ENCODE peak calls at places on chromosomes 16 and 17, in four cellular contexts. One of them, this sample, is unnamed.

GRCh38 chr16:56664506-56664905 is 3.4 kb downstream of the MT1G start:
- DNase-seq in GM12878: no peak
- DNase-seq in H1: no peak
- DNase-seq in SK-N-SH: no peak
- DNase-seq in this sample: no peak

GRCh38 chr17:2707721-2708584 is 3.6 kb downstream of the CLUH start:
- DNase-seq in SK-N-SH: peak
- DNase-seq in H1: no peak
- DNase-seq in GM12878: no peak
- DNase-seq in this sample: peak

GRCh38 chr16:17070882-17071592 is 399.7 kb downstream of the XYLT1 start:
- DNase-seq in H1: no peak
- DNase-seq in GM12878: peak
- DNase-seq in SK-N-SH: no peak
- DNase-seq in this sample: no peak

GRCh38 chr17:55496094-55496881 is 15.0 kb downstream of the SMIM36 start:
- DNase-seq in H1: no peak
- DNase-seq in SK-N-SH: no peak
- DNase-seq in GM12878: no peak
- DNase-seq in this sample: peak

GRCh38 chr17:77946900-77947643 is 11.4 kb upstream of the TNRC6C start:
- DNase-seq in GM12878: no peak
- DNase-seq in SK-N-SH: no peak
- DNase-seq in H1: no peak
- DNase-seq in this sample: no peak

GRCh38 chr16:71367243-71367976 is 8.9 kb downstream of the CALB2 start:
- DNase-seq in SK-N-SH: peak
- DNase-seq in GM12878: peak
- DNase-seq in H1: peak
- DNase-seq in this sample: peak

GRCh38 chr17:76485569-76485968 is 15.7 kb downstream of the RHBDF2 start:
- DNase-seq in GM12878: no peak
- DNase-seq in H1: no peak
- DNase-seq in SK-N-SH: no peak
- DNase-seq in this sample: no peak

GRCh38 chr17:21218101-21218500 is 4.1 kb upstream of the TMEM11 start:
- DNase-seq in SK-N-SH: peak
- DNase-seq in H1: no peak
- DNase-seq in GM12878: no peak
- DNase-seq in this sample: no peak

GRCh38 chr17:20074001-20074400 is 64.8 kb downstream of the SPECC1 start:
- DNase-seq in SK-N-SH: no peak
- DNase-seq in GM12878: no peak
- DNase-seq in H1: no peak
- DNase-seq in this sample: no peak

GRCh38 chr17:63564562-63564961 is 14.3 kb downstream of the DCAF7 start:
- DNase-seq in H1: no peak
- DNase-seq in SK-N-SH: no peak
- DNase-seq in GM12878: no peak
- DNase-seq in this sample: no peak

GRCh38 chr17:72342582-72343527 is 222.0 kb downstream of the SOX9 start:
- DNase-seq in H1: no peak
- DNase-seq in GM12878: no peak
- DNase-seq in SK-N-SH: no peak
- DNase-seq in this sample: no peak

GRCh38 chr16:88882358-88883030 is 16.0 kb upstream of the PABPN1L start:
- DNase-seq in GM12878: no peak
- DNase-seq in H1: no peak
- DNase-seq in SK-N-SH: no peak
- DNase-seq in this sample: no peak

GRCh38 chr17:28950752-28951427 is 428 bp downstream of the PHF12 start:
- DNase-seq in GM12878: no peak
- DNase-seq in H1: no peak
- DNase-seq in SK-N-SH: no peak
- DNase-seq in this sample: no peak

GRCh38 chr17:4263282-4264215 is at the start of gene ANKFY1:
- DNase-seq in SK-N-SH: peak
- DNase-seq in H1: peak
- DNase-seq in GM12878: peak
- DNase-seq in this sample: peak

GRCh38 chr17:79382313-79382712 is 228.5 kb downstream of the RBFOX3 start:
- DNase-seq in GM12878: no peak
- DNase-seq in H1: no peak
- DNase-seq in SK-N-SH: no peak
- DNase-seq in this sample: no peak

GRCh38 chr17:31492880-31493655 is 101.6 kb downstream of the RAB11FIP4 start:
- DNase-seq in H1: no peak
- DNase-seq in GM12878: peak
- DNase-seq in SK-N-SH: no peak
- DNase-seq in this sample: no peak

GRCh38 chr16:86755571-86756006 is 177.2 kb downstream of the FOXL1 start:
- DNase-seq in SK-N-SH: no peak
- DNase-seq in H1: no peak
- DNase-seq in GM12878: no peak
- DNase-seq in this sample: no peak

GRCh38 chr17:45409659-45410076 is 23.0 kb downstream of the ARHGAP27 start:
- DNase-seq in SK-N-SH: no peak
- DNase-seq in GM12878: no peak
- DNase-seq in H1: no peak
- DNase-seq in this sample: no peak

GRCh38 chr16:85553436-85554113 is 59.5 kb upstream of the GSE1 start:
- DNase-seq in GM12878: no peak
- DNase-seq in SK-N-SH: no peak
- DNase-seq in H1: no peak
- DNase-seq in this sample: peak

GRCh38 chr16:49092704-49093103 is 188.9 kb downstream of the CBLN1 start:
- DNase-seq in GM12878: no peak
- DNase-seq in H1: no peak
- DNase-seq in SK-N-SH: no peak
- DNase-seq in this sample: no peak

GRCh38 chr17:15659663-15660062 is 24.4 kb downstream of the TRIM16 start:
- DNase-seq in H1: no peak
- DNase-seq in GM12878: no peak
- DNase-seq in SK-N-SH: no peak
- DNase-seq in this sample: no peak

GRCh38 chr17:77746391-77746790 is 212.1 kb upstream of the TNRC6C start:
- DNase-seq in H1: no peak
- DNase-seq in GM12878: no peak
- DNase-seq in SK-N-SH: no peak
- DNase-seq in this sample: no peak

GRCh38 chr16:3101018-3101840 is 2.1 kb upstream of the ZSCAN10 start:
- DNase-seq in H1: no peak
- DNase-seq in SK-N-SH: peak
- DNase-seq in GM12878: no peak
- DNase-seq in this sample: peak

GRCh38 chr16:88502776-88503280 is 49.7 kb downstream of the ZFPM1 start:
- DNase-seq in GM12878: no peak
- DNase-seq in SK-N-SH: no peak
- DNase-seq in H1: no peak
- DNase-seq in this sample: no peak

GRCh38 chr17:66576473-66576872 is 258.4 kb upstream of the CACNG5 start:
- DNase-seq in SK-N-SH: no peak
- DNase-seq in GM12878: no peak
- DNase-seq in H1: no peak
- DNase-seq in this sample: no peak

GRCh38 chr17:751269-752001 is 629 bp downstream of the GEMIN4 start:
- DNase-seq in GM12878: no peak
- DNase-seq in H1: no peak
- DNase-seq in SK-N-SH: peak
- DNase-seq in this sample: no peak
- TF ChIP-seq TCF12 in GM12878: no peak
- TF ChIP-seq TCF12 in H1: no peak
- TF ChIP-seq TCF12 in SK-N-SH: no peak
- TF ChIP-seq TCF12 in this sample: no peak

GRCh38 chr16:8568231-8568617 is 22.1 kb downstream of the TMEM114 start:
- DNase-seq in SK-N-SH: no peak
- DNase-seq in GM12878: no peak
- DNase-seq in H1: no peak
- DNase-seq in this sample: no peak

GRCh38 chr16:8572063-8572918 is 18.0 kb downstream of the TMEM114 start:
- DNase-seq in H1: no peak
- DNase-seq in GM12878: no peak
- DNase-seq in SK-N-SH: no peak
- DNase-seq in this sample: no peak

GRCh38 chr16:8567355-8568230 is 22.7 kb downstream of the TMEM114 start:
- DNase-seq in GM12878: peak
- DNase-seq in H1: peak
- DNase-seq in SK-N-SH: peak
- DNase-seq in this sample: peak

GRCh38 chr16:8571061-8571596 is 19.2 kb downstream of the TMEM114 start:
- DNase-seq in GM12878: no peak
- DNase-seq in SK-N-SH: no peak
- DNase-seq in H1: no peak
- DNase-seq in this sample: peak

GRCh38 chr16:8569650-8570338 is 20.5 kb downstream of the TMEM114 start:
- DNase-seq in GM12878: no peak
- DNase-seq in H1: no peak
- DNase-seq in SK-N-SH: no peak
- DNase-seq in this sample: no peak
- TF ChIP-seq MAX in GM12878: no peak
- TF ChIP-seq MAX in H1: peak
- TF ChIP-seq MAX in SK-N-SH: no peak
- TF ChIP-seq MAX in this sample: no peak

GRCh38 chr16:77273-77806 is 685 bp upstream of the MPG start:
- DNase-seq in GM12878: no peak
- DNase-seq in SK-N-SH: peak
- DNase-seq in H1: no peak
- DNase-seq in this sample: peak
- TF ChIP-seq TCF12 in GM12878: no peak
- TF ChIP-seq TCF12 in SK-N-SH: no peak
- TF ChIP-seq TCF12 in H1: no peak
- TF ChIP-seq TCF12 in this sample: no peak

DNA sequence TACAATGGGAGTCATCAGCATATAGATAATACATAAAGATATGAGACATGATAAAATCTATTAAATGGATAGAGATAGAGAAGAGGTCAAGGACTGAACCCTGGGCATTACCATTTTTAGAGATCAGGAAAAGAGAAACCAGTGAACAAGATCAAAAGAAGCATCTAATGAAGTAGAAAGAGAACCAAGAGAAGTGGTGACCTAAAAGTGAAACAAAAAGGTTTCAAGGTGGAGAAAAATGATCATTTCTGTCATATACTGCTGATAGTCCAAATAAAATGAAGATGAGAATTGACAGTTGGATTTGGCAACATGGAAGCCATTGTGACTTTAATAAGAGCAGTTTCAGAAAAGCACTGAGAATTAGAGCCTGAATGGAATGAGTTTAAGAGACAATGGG is 165.1 kb downstream of the PPM1E start:
- DNase-seq in GM12878: peak
- DNase-seq in SK-N-SH: no peak
- DNase-seq in H1: no peak
- DNase-seq in this sample: no peak
- TF ChIP-seq MAX in GM12878: no peak
- TF ChIP-seq MAX in SK-N-SH: no peak
- TF ChIP-seq MAX in H1: no peak
- TF ChIP-seq MAX in this sample: no peak

DNA sequence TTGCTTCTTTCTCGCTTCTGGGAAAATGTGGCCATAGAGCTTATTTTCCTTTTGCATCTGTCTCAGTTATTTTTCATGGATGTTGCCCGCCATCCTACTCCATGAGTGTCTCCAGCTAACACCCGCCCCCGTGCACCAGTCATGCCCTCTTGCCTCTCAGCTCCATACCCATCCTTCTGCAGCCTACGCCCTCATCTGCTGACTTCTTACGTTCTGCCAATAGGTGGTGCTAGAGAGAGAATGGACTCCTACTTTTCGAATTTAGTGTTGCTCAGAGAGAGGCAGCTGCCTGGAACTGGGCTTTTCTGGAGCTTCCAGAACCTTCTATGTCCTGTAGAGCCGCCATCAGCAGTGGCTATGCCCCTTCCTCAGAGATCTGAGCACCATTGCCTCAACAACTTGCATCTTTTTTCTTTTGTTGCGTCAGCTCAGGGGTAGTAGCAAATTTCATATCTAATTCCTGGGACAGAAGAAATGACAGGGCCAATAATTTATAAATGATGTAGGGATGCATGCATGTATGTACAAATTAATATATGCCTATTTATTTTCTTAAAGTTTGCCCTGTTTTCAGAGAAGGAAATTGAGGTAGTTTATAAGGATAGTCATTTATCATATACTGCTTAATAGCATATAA is 119.7 kb upstream of the MYOCD start:
- DNase-seq in H1: peak
- DNase-seq in SK-N-SH: peak
- DNase-seq in GM12878: no peak
- DNase-seq in this sample: peak
- TF ChIP-seq TCF12 in H1: no peak
- TF ChIP-seq TCF12 in SK-N-SH: no peak
- TF ChIP-seq TCF12 in GM12878: no peak
- TF ChIP-seq TCF12 in this sample: no peak